ENCODE peak calls at places on chromosomes 2 and 18, in four cellular contexts. V is ovary; E is NCI-H1694 treated with DMSO at 0.1 percent for 48 hours; D is stimulated activated naive CD8-positive, alpha-beta T cell treated with anti-CD3 and anti-CD28 coated beads, Interleukin-15, amount 100 ng/mL, for 72 hours. A is an unnamed sample.

GRCh38 chr2:120794716-120795115 is 59.0 kb downstream of the GLI2 start:
- DNase-seq in V (no peak), E (no peak), D (no peak), A (no peak)

GRCh38 chr18:812673-813404 is 797 bp upstream of the YES1 start:
- DNase-seq in V (peak), E (no peak), D (peak), A (no peak)

GRCh38 chr2:239445771-239446524 is 45.1 kb upstream of the HDAC4 start:
- DNase-seq in V (peak), E (no peak), D (no peak), A (no peak)

GRCh38 chr2:168210216-168210897 is 37.0 kb downstream of the STK39 start:
- DNase-seq in V (no peak), E (no peak), D (no peak), A (no peak)

GRCh38 chr2:128600606-128601297 is 282.1 kb upstream of the HS6ST1 start:
- DNase-seq in V (no peak), E (no peak), D (no peak), A (no peak)

GRCh38 chr2:145563752-145564615 is 1044.1 kb upstream of the ZEB2 start:
- DNase-seq in V (no peak), E (no peak), D (no peak), A (no peak)

GRCh38 chr2:30475542-30475941 is 28.5 kb downstream of the LCLAT1 start:
- DNase-seq in V (no peak), E (no peak), D (no peak), A (no peak)

GRCh38 chr2:23430263-23430662 is 45.3 kb downstream of the KLHL29 start:
- DNase-seq in V (no peak), E (no peak), D (no peak), A (no peak)

GRCh38 chr18:67710639-67711038 is 194.1 kb upstream of the DSEL start:
- DNase-seq in V (no peak), E (no peak), D (peak), A (no peak)

GRCh38 chr2:172100080-172101007 is 2.4 kb downstream of the DLX2 start:
- DNase-seq in V (peak), E (no peak), D (peak), A (no peak)

GRCh38 chr2:191217580-191217979 is 27.6 kb upstream of the MYO1B start:
- DNase-seq in V (no peak), E (no peak), D (no peak), A (no peak)

GRCh38 chr2:11495844-11496271 is 29.9 kb upstream of the E2F6 start:
- DNase-seq in V (peak), E (no peak), D (no peak), A (no peak)

GRCh38 chr2:9573013-9573708 is 17.5 kb upstream of the ADAM17 start:
- DNase-seq in V (no peak), E (no peak), D (no peak), A (no peak)

GRCh38 chr2:146124741-146125140 is 1604.8 kb upstream of the ZEB2 start:
- DNase-seq in V (no peak), E (no peak), D (no peak), A (no peak)

GRCh38 chr2:46297546-46298271 is 502 bp downstream of the EPAS1 start:
- DNase-seq in V (peak), E (no peak), D (peak), A (peak)

GRCh38 chr2:235713244-235713643 is 219.4 kb downstream of the AGAP1 start:
- DNase-seq in V (no peak), E (no peak), D (no peak), A (no peak)

GRCh38 chr2:133262888-133263287 is 305.4 kb downstream of the NCKAP5 start:
- DNase-seq in V (no peak), E (no peak), D (no peak), A (no peak)

GRCh38 chr2:240220371-240220770 is 79.9 kb upstream of the OTOS start:
- DNase-seq in V (no peak), E (no peak), D (no peak), A (no peak)

GRCh38 chr2:66434679-66435548 is at the start of gene MEIS1:
- DNase-seq in V (peak), E (peak), D (peak), A (no peak)

GRCh38 chr2:27638023-27638637 is 9.3 kb downstream of the GPN1 start:
- DNase-seq in V (no peak), E (no peak), D (peak), A (no peak)

GRCh38 chr2:28664120-28664842 is 87.3 kb upstream of the PPP1CB start:
- DNase-seq in V (peak), E (no peak), D (no peak), A (no peak)

GRCh38 chr2:128868686-128869551 is 550.3 kb upstream of the HS6ST1 start:
- DNase-seq in V (no peak), E (no peak), D (no peak), A (no peak)

GRCh38 chr2:169107645-169108044 is 38.3 kb downstream of the DHRS9 start:
- DNase-seq in V (no peak), E (no peak), D (peak), A (peak)

GRCh38 chr2:45452866-45453265 is 158.2 kb downstream of the SRBD1 start:
- DNase-seq in V (peak), E (no peak), D (no peak), A (no peak)

GRCh38 chr2:74428675-74429074 is 7.1 kb downstream of the WDR54 start:
- DNase-seq in V (no peak), E (no peak), D (no peak), A (no peak)

GRCh38 chr2:11744631-11745394 is 1.6 kb upstream of the LPIN1 start:
- DNase-seq in V (peak), E (peak), D (no peak), A (no peak)

GRCh38 chr2:176129013-176129796 is at the start of gene HOXD8:
- DNase-seq in V (peak), E (peak), D (no peak), A (no peak)

GRCh38 chr2:195575879-195576391 is 81.1 kb upstream of the SLC39A10 start:
- DNase-seq in V (no peak), E (no peak), D (no peak), A (no peak)

GRCh38 chr18:64803471-64803870 is 654.6 kb upstream of the LINC00305 start:
- DNase-seq in V (no peak), E (no peak), D (no peak), A (no peak)

GRCh38 chr2:108965540-108966299 is 23.3 kb downstream of the EDAR start:
- DNase-seq in V (no peak), E (no peak), D (peak), A (no peak)

GRCh38 chr18:45951021-45951714 is 16.0 kb downstream of the EPG5 start:
- DNase-seq in V (no peak), E (no peak), D (no peak), A (no peak)

GRCh38 chr2:18910843-18911242 is 321.5 kb upstream of the NT5C1B start:
- DNase-seq in V (no peak), E (no peak), D (no peak), A (no peak)

GRCh38 chr2:49913025-49913424 is 758.7 kb upstream of the FSHR start:
- DNase-seq in V (no peak), E (no peak), D (no peak), A (no peak)